ENCODE peak calls at places on chromosomes 13 and 19, in seven cellular contexts. G, O, T, L, N, I and H are unnamed samples.
A peak's percentile ranks its signal among the peaks of the same experiment; 100 is the strongest.

GRCh38 chr13:65054277-65054676 is 2175.9 kb downstream of the PCDH9 start:
- DNase-seq in G (no peak), O (no peak), T (no peak), L (no peak), N (no peak), I (no peak), H (no peak)

GRCh38 chr19:38508507-38508906 is 75.0 kb downstream of the RYR1 start:
- DNase-seq in G (no peak), O (no peak), T (no peak), L (no peak), N (no peak), I (no peak), H (no peak)

GRCh38 chr19:42436006-42436405 is 6.7 kb downstream of the CXCL17 start:
- DNase-seq in G (no peak), O (no peak), T (no peak), L (no peak), N (no peak), I (peak; percentile 89), H (no peak)

GRCh38 chr13:30607908-30608307 is 9.8 kb upstream of the USPL1 start:
- DNase-seq in G (no peak), O (no peak), T (no peak), L (no peak), N (peak; percentile 89), I (no peak), H (no peak)

GRCh38 chr13:95447766-95448165 is 104.8 kb upstream of the CLDN10 start:
- DNase-seq in G (no peak), O (no peak), T (no peak), L (no peak), N (no peak), I (no peak), H (no peak)

GRCh38 chr19:35213678-35214632 is 14.6 kb downstream of the FAM187B start:
- DNase-seq in G (peak; percentile 89), O (peak; percentile 37), T (peak; percentile 7), L (peak; percentile 31), N (peak; percentile 93), I (peak; percentile 80), H (peak; percentile 96)

GRCh38 chr13:23378009-23378632 is 55.4 kb downstream of the SACS start:
- DNase-seq in G (peak; percentile 34), O (no peak), T (peak; percentile 99), L (peak; percentile 66), N (peak; percentile 73), I (peak; percentile 99), H (peak; percentile 93)

GRCh38 chr19:45901432-45901903 is 945 bp downstream of the MYPOP start:
- DNase-seq in G (no peak), O (peak; percentile 68), T (no peak), L (no peak), N (no peak), I (peak; percentile 72), H (peak; percentile 59)

GRCh38 chr19:50230379-50231351 is 27.2 kb downstream of the MYH14 start:
- DNase-seq in G (no peak), O (no peak), T (no peak), L (no peak), N (no peak), I (no peak), H (no peak)

GRCh38 chr13:29472317-29472961 is 123.0 kb downstream of the SLC7A1 start:
- DNase-seq in G (peak; percentile 50), O (no peak), T (peak; percentile 46), L (no peak), N (peak; percentile 88), I (peak; percentile 74), H (peak; percentile 76)

GRCh38 chr13:50762969-50763568 is 80.4 kb downstream of the DLEU7 start:
- DNase-seq in G (no peak), O (no peak), T (no peak), L (no peak), N (peak; percentile 76), I (no peak), H (no peak)

GRCh38 chr19:29477831-29478577 is 47.8 kb upstream of the VSTM2B start:
- DNase-seq in G (no peak), O (no peak), T (no peak), L (no peak), N (no peak), I (no peak), H (no peak)

GRCh38 chr13:20826810-20827560 is 53.2 kb upstream of the EEF1AKMT1 start:
- DNase-seq in G (no peak), O (no peak), T (peak; percentile 36), L (no peak), N (peak; percentile 4), I (no peak), H (no peak)

GRCh38 chr13:30577381-30577780 is 40.3 kb upstream of the USPL1 start:
- DNase-seq in G (no peak), O (peak; percentile 22), T (peak; percentile 97), L (no peak), N (no peak), I (peak; percentile 80), H (peak; percentile 76)

GRCh38 chr13:95023405-95023804 is 277.8 kb downstream of the ABCC4 start:
- DNase-seq in G (no peak), O (no peak), T (no peak), L (no peak), N (no peak), I (peak; percentile 20), H (peak; percentile 17)

GRCh38 chr13:47251771-47252170 is 354.9 kb upstream of the HTR2A start:
- DNase-seq in G (no peak), O (no peak), T (peak; percentile 3), L (no peak), N (no peak), I (no peak), H (no peak)

GRCh38 chr13:49641810-49642291 is 13.5 kb downstream of the ARL11 start:
- DNase-seq in G (peak; percentile 39), O (peak; percentile 45), T (peak; percentile 79), L (no peak), N (no peak), I (peak; percentile 95), H (peak; percentile 91)

GRCh38 chr19:35901854-35902661 is at the start of gene HCST:
- DNase-seq in G (no peak), O (no peak), T (peak; percentile 64), L (no peak), N (peak; percentile 77), I (peak; percentile 63), H (no peak)

DNA sequence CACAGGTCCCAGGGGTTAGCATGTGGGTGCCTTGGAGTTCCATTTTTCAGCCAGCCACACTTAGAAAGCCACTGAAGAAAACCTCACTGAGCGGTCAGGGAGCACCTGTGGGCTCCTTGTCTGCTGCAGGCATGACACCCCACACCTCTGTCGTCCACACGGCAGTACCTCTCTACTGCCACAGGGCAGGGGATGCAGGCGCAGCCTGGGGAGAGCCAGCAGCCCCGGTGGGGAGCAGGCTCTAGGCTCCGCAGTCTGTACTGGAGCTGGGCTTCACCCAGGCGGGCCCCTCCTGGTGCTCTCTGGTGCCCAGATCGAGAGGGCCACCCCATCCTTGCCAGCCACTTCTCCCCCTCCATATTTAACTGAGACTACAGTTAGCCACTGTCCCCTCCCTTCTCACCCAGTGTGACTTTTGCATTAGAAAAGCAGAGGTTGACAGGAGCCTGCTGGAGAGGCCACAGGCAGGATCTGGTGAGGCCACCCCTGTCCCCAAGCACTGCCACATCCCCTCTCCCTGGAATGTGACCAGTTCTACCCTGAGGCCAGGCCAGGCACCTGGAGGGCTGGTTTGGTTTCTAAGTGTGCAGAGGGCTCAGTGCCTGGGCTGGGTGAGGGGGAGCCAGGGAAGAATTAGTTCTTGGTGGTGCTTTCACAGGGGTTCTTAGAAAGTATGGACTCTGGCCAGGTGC is 104.4 kb downstream of the KDM4B start:
- DNase-seq in G (no peak), O (no peak), T (no peak), L (no peak), N (no peak), I (no peak), H (no peak)
- H3K4me3 ChIP-seq in G (no peak overlapping the region), O (no peak overlapping the region), T (no peak overlapping the region), L (no peak overlapping the region), N (no peak overlapping the region), I (no peak overlapping the region), H (no peak overlapping the region)

GRCh38 chr13:86830046-86830445 is 841.1 kb upstream of the SLITRK5 start:
- DNase-seq in G (no peak), O (no peak), T (no peak), L (no peak), N (no peak), I (no peak), H (no peak)
- TF ChIP-seq CTCF in G (no peak), O (no peak), T (no peak), L (no peak), N (no peak), I (no peak), H (no peak)

GRCh38 chr19:16327131-16327450 is 2.5 kb downstream of the KLF2 start:
- DNase-seq in G (no peak), O (no peak), T (no peak), L (no peak), N (no peak), I (no peak), H (peak; percentile 47)
- H3K4me3 ChIP-seq in G (peak overlapping the region; percentile 82), O (peak overlapping the region; percentile 80), T (peak overlapping the region; percentile 83), L (peak overlapping the region; percentile 98), N (peak overlapping the region; percentile 65), I (no peak overlapping the region), H (peak overlapping the region; percentile 89)

DNA sequence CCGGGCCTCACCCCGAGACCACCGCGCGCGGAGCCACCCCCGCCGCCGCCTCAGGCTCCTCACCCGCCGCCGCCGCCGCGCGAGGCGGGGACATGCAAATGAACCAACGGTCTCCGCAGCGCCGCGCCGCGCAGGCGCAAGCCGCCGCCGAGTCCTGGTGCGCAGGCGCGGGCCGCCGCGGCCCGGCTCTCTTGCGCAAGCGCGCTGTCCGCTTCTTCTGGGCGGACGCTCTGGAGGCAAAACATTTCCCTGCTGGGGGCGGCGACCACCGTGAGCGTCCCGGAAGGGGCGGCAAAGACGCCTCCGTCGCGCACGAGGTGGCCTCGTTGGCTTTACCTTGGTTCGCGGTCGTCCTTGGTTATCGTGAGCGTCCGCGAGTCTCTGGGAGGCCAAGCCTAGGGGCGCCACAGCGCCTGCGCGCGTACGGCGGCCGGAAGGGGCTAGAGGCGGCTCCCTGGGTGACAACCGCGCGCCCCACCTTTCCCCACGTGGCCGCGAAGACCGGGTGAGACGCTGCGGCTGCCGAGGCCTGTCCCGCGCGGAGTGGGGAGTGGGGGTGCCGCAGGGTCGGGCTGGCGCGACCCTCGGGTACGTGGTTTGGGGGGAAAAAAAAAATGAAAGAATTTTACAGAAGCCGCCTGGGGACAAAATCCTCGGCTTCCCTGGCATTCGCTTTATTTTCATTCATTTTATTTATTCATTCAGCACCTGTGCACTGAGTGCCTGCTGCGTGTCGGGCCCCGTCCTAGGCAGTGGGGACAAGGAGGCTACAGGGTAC is at the start of the genes ARMC6 and SUGP2:
- DNase-seq in G (peak; percentile 87), O (peak; percentile 87), T (peak; percentile 60), L (peak; percentile 31), N (peak; percentile 94), I (peak; percentile 95), H (peak; percentile 88)
- TF ChIP-seq CTCF in G (no peak), O (peak; percentile 10), T (no peak), L (no peak), N (no peak), I (no peak), H (no peak)

DNA sequence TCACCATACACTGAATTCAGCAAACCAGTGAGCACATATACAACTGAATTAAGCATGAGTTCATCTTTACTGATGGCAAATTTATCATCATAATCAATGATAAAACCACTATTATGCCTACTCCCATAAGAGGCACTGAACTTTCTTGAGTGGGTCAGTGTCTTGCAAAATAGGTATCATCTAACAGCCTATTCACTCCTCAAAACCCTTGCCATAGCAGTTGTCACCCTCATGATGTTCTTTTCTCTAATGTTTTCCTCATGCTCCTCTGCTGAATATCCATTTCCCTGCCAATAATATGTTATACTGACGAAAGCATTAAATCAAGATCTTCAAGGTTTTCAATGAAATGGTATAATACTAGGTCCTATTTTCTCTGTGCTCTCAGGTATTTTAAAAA is 5.6 kb downstream of the ARGLU1 start:
- DNase-seq in G (no peak), O (no peak), T (no peak), L (no peak), N (no peak), I (peak; percentile 37), H (no peak)
- H3K4me3 ChIP-seq in G (peak overlapping the region; percentile 4), O (peak overlapping the region; percentile 31), T (no peak overlapping the region), L (peak overlapping the region; percentile 34), N (no peak overlapping the region), I (no peak overlapping the region), H (no peak overlapping the region)

GRCh38 chr19:48560095-48560530 is 8.1 kb downstream of the SULT2B1 start:
- DNase-seq in G (no peak), O (no peak), T (no peak), L (no peak), N (peak; percentile 16), I (peak; percentile 12), H (no peak)
- TF ChIP-seq CTCF in G (no peak), O (no peak), T (no peak), L (no peak), N (peak; percentile 50), I (no peak), H (no peak)